ENCODE peak calls at places on chromosome 4, in four cellular contexts. E is WTC11, D is K562, W is GM12878. T is an unnamed sample.

GRCh38 chr4:23770011-23770410 is 119.8 kb downstream of the PPARGC1A start:
- DNase-seq in W (no peak), E (no peak), D (no peak), T (no peak)

GRCh38 chr4:184400375-184400870 is 73.9 kb downstream of the IRF2 start:
- DNase-seq in W (no peak), D (no peak), E (no peak), T (no peak)

GRCh38 chr4:105350859-105351494 is 122.9 kb downstream of the PPA2 start:
- DNase-seq in W (no peak), D (no peak), E (no peak), T (no peak)

GRCh38 chr4:16794816-16795445 is 103.5 kb downstream of the LDB2 start:
- DNase-seq in E (peak), W (no peak), D (peak), T (peak)

GRCh38 chr4:86185659-86186058 is 174.2 kb downstream of the MAPK10 start:
- DNase-seq in E (no peak), D (no peak), W (no peak), T (no peak)

GRCh38 chr4:75777589-75777988 is 53.2 kb downstream of the USO1 start:
- DNase-seq in W (no peak), D (no peak), E (no peak), T (no peak)

GRCh38 chr4:16729361-16729760 is 169.1 kb downstream of the LDB2 start:
- DNase-seq in W (no peak), D (no peak), E (no peak), T (no peak)

GRCh38 chr4:126899382-126899801 is 733.4 kb upstream of the INTU start:
- DNase-seq in D (no peak), E (no peak), W (no peak), T (no peak)

GRCh38 chr4:34010703-34011102 is 2233.6 kb downstream of the ARAP2 start:
- DNase-seq in E (no peak), W (no peak), D (no peak), T (no peak)

GRCh38 chr4:184316821-184317220 is 99.1 kb upstream of the ENPP6 start:
- DNase-seq in W (no peak), E (no peak), D (no peak), T (no peak)

GRCh38 chr4:1207157-1207470 is 34.7 kb upstream of the SPON2 start:
- DNase-seq in W (no peak), D (no peak), E (peak), T (no peak)

GRCh38 chr4:6641164-6641970 is 882 bp downstream of the MRFAP1 start:
- DNase-seq in W (no peak), E (no peak), D (peak), T (no peak)

GRCh38 chr4:79253930-79254329 is 71.9 kb downstream of the NAA11 start:
- DNase-seq in D (no peak), W (no peak), E (no peak), T (no peak)

GRCh38 chr4:183330841-183331240 is 8.6 kb upstream of the CLDN24 start:
- DNase-seq in E (no peak), D (no peak), W (no peak), T (no peak)

GRCh38 chr4:81377231-81377630 is 94.5 kb downstream of the RASGEF1B start:
- DNase-seq in W (no peak), D (no peak), E (no peak), T (no peak)

GRCh38 chr4:108651068-108651794 is 832 bp downstream of the OSTC start:
- DNase-seq in W (no peak), D (peak), E (no peak), T (peak)

GRCh38 chr4:119300388-119301131 is 21.4 kb downstream of the FABP2 start:
- DNase-seq in D (peak), W (peak), E (peak), T (peak)

GRCh38 chr4:78058591-78059523 is 1.7 kb downstream of the FRAS1 start:
- DNase-seq in D (no peak), E (peak), W (no peak), T (peak)
- TF ChIP-seq NR2C2 in D (no peak), E (no peak), W (no peak), T (no peak)

GRCh38 chr4:41257257-41257900 is 651 bp downstream of the UCHL1 start:
- DNase-seq in D (no peak), W (no peak), E (peak), T (no peak)
- TF ChIP-seq NR2C2 in D (no peak), W (no peak), E (peak), T (no peak)

DNA sequence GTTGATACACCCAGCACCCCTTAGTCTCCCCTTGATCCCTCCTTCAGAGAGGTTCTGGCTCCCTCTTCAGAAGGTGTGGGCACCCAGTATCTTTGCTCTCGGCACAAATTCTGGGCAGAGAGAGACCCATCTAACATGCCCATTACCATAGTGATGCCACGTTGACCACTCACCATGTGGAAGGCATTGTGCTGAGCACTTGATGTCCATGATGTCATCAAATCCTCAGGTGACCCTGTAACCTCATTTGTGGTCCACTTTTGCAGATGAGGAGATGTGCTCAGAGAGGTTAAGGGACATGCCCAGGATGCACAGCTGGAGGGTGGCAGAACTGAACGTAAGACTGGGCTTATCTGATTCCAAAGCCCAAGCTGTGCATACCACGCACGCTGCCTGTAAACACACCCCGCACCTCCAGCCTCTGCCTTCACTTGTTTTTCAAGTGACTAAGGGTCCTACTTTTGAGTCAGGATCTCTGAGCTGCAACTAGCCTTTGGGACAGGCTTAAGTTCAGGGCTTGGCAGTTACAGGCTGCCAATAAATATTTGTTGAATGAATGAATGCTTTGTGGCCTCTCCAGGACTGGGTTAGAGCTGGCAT is 55.2 kb downstream of the HTRA3 start:
- DNase-seq in W (no peak), E (no peak), D (no peak), T (no peak)
- TF ChIP-seq NR2C2 in W (no peak), E (no peak), D (no peak), T (no peak)

DNA sequence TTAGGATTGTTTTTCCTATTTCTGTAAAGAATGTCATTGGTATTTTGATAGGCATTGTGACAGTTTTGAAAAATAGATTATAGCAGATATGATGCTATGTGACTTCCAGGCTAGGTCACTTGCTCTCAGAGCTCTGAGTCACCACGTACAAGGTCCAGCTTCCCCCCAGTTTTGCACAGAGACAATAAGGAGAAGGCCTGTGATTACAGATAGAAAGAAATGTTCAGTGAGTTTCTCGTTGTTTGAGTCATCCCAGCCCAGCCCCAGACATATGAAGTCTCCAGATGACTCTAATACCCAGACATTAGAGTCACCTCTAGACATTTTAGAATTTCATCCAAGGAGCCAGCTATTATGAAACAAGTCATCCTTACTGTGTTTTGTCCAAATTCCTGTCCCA is 57.2 kb downstream of the MFAP3L start:
- DNase-seq in E (no peak), W (no peak), D (no peak), T (no peak)
- TF ChIP-seq NR2C2 in E (no peak), W (no peak), D (no peak), T (no peak)

GRCh38 chr4:125735107-125735506 is 420.4 kb downstream of the FAT4 start:
- DNase-seq in W (no peak), D (no peak), E (no peak), T (peak)

GRCh38 chr4:125744891-125745364 is 430.2 kb downstream of the FAT4 start:
- DNase-seq in E (no peak), W (no peak), D (no peak), T (no peak)

GRCh38 chr4:125741825-125742452 is 427.2 kb downstream of the FAT4 start:
- DNase-seq in D (no peak), W (no peak), E (no peak), T (peak)

GRCh38 chr4:125736057-125736456 is 421.3 kb downstream of the FAT4 start:
- DNase-seq in E (no peak), D (peak), W (no peak), T (peak)

GRCh38 chr4:125739760-125740159 is 425.0 kb downstream of the FAT4 start:
- DNase-seq in D (no peak), E (no peak), W (no peak), T (no peak)
- TF ChIP-seq NR2C2 in D (no peak), E (no peak), W (no peak), T (no peak)

GRCh38 chr4:140752669-140753068 is 3.5 kb downstream of the TBC1D9 start:
- DNase-seq in W (no peak), E (no peak), D (no peak), T (no peak)

GRCh38 chr4:140754918-140755810 is 1.0 kb downstream of the TBC1D9 start:
- DNase-seq in W (no peak), E (no peak), D (no peak), T (no peak)

GRCh38 chr4:140756292-140757219 is at the start of gene TBC1D9:
- DNase-seq in W (peak), E (peak), D (peak), T (peak)

GRCh38 chr4:140757220-140757607 is 1.0 kb upstream of the TBC1D9 start:
- DNase-seq in W (no peak), D (no peak), E (no peak), T (no peak)

GRCh38 chr4:140755811-140756291 is 334 bp downstream of the TBC1D9 start:
- DNase-seq in E (peak), D (no peak), W (no peak), T (no peak)
- TF ChIP-seq NR2C2 in E (peak), D (no peak), W (no peak), T (no peak)

GRCh38 chr4:57404463-57404862 is 294.3 kb upstream of the IGFBP7 start:
- DNase-seq in E (no peak), W (no peak), D (no peak), T (no peak)
- TF ChIP-seq NR2C2 in E (no peak), W (no peak), D (no peak), T (no peak)

GRCh38 chr4:77308843-77309242 is 151.8 kb downstream of the CCNG2 start:
- DNase-seq in D (peak), E (no peak), W (no peak), T (peak)
- TF ChIP-seq NR2C2 in D (no peak), E (no peak), W (no peak), T (no peak)